ENCODE peak calls at places on chromosomes 3 and 15, in four cellular contexts. G, S, O and V are unnamed samples.
A peak's percentile ranks its signal among the peaks of the same experiment; 100 is the strongest.

GRCh38 chr3:178340523-178340922 is 195.7 kb upstream of the KCNMB2 start:
- DNase-seq in S (no peak), O (no peak), G (no peak), V (no peak)

GRCh38 chr3:114706591-114707224 is 412.9 kb downstream of the TIGIT start:
- DNase-seq in S (peak; percentile 74), O (peak; percentile 58), G (peak; percentile 66), V (no peak)

GRCh38 chr3:46127503-46127902 is 80.6 kb downstream of the CCR1 start:
- DNase-seq in G (peak; percentile 13), O (peak; percentile 46), S (peak; percentile 85), V (no peak)

GRCh38 chr3:15399970-15400369 is 27.4 kb downstream of the METTL6 start:
- DNase-seq in S (no peak), G (no peak), O (no peak), V (no peak)

GRCh38 chr3:29827756-29828155 is 546.9 kb downstream of the RBMS3 start:
- DNase-seq in G (no peak), S (no peak), O (no peak), V (no peak)

GRCh38 chr3:184726497-184726896 is 14.6 kb upstream of the MAGEF1 start:
- DNase-seq in S (no peak), G (no peak), O (no peak), V (no peak)

GRCh38 chr3:58691997-58692396 is 25.4 kb upstream of the FAM3D start:
- DNase-seq in O (peak; percentile 39), S (no peak), G (peak; percentile 33), V (no peak)

GRCh38 chr15:68375716-68376220 is 56.2 kb downstream of the ITGA11 start:
- DNase-seq in S (no peak), O (no peak), G (no peak), V (peak; percentile 45)

GRCh38 chr3:108182339-108182738 is 39.9 kb downstream of the IFT57 start:
- DNase-seq in S (no peak), O (no peak), G (no peak), V (no peak)

GRCh38 chr3:149934524-149934923 is 36.2 kb downstream of the PFN2 start:
- DNase-seq in S (no peak), O (no peak), G (no peak), V (no peak)

GRCh38 chr15:63938486-63939061 is 104.8 kb upstream of the HERC1 start:
- DNase-seq in S (no peak), O (no peak), G (no peak), V (no peak)

GRCh38 chr3:144189044-144189443 is 217.4 kb downstream of the DIPK2A start:
- DNase-seq in G (no peak), O (no peak), S (no peak), V (no peak)